ENCODE peak calls at places on chromosomes 4 and X, in four cellular contexts. T, K, Y and A are unnamed samples. For H3K4me1, the result is how much of the 10 kb centered on the place peaks cover.

GRCh38 chrX:71910526-71911022 is at the start of gene NHSL2:
- DNase-seq in T (peak), Y (no peak), K (peak), A (no peak)

GRCh38 chr4:77395481-77395880 is 210.1 kb upstream of the CXCL13 start:
- DNase-seq in K (no peak), T (no peak), Y (no peak), A (no peak)

GRCh38 chr4:165293927-165294649 is 33.4 kb upstream of the MSMO1 start:
- DNase-seq in T (no peak), Y (no peak), K (no peak), A (no peak)

GRCh38 chr4:15506464-15506863 is 36.8 kb downstream of the CC2D2A start:
- DNase-seq in K (no peak), T (no peak), Y (no peak), A (no peak)

GRCh38 chr4:10622728-10623127 is 61.8 kb downstream of the CLNK start:
- DNase-seq in Y (no peak), T (no peak), K (no peak), A (peak)

GRCh38 chr4:7041851-7042696 is 1.1 kb upstream of the TADA2B start:
- DNase-seq in K (peak), Y (peak), T (peak), A (peak)

GRCh38 chrX:39972340-39972739 is 125.4 kb downstream of the BCOR start:
- DNase-seq in T (no peak), Y (no peak), K (no peak), A (no peak)

GRCh38 chr4:35963969-35964515 is 280.3 kb downstream of the ARAP2 start:
- DNase-seq in K (no peak), T (no peak), Y (no peak), A (no peak)

GRCh38 chrX:34942496-34942895 is at the start of gene FAM47B:
- DNase-seq in Y (no peak), T (no peak), K (no peak), A (no peak)

GRCh38 chr4:72243641-72244040 is 211.8 kb downstream of the NPFFR2 start:
- DNase-seq in T (no peak), K (no peak), Y (no peak), A (no peak)

GRCh38 chrX:64206556-64207162 is 1.2 kb upstream of the AMER1 start:
- DNase-seq in T (peak), Y (no peak), K (no peak), A (no peak)

GRCh38 chrX:115679460-115679859 is 118.5 kb downstream of the PLS3 start:
- DNase-seq in Y (no peak), T (no peak), K (no peak), A (no peak)

GRCh38 chrX:84876876-84877275 is 126.8 kb upstream of the APOOL start:
- DNase-seq in Y (no peak), K (no peak), T (no peak), A (no peak)

GRCh38 chrX:153845842-153846241 is 15.5 kb upstream of the PDZD4 start:
- DNase-seq in Y (no peak), K (no peak), T (no peak), A (no peak)

GRCh38 chr4:170423137-170423536 is 333.4 kb upstream of the AADAT start:
- DNase-seq in K (no peak), T (no peak), Y (no peak), A (no peak)

GRCh38 chr4:90120815-90121214 is 6.4 kb upstream of the CCSER1 start:
- DNase-seq in T (no peak), Y (no peak), K (no peak), A (no peak)

GRCh38 chr4:5863461-5864113 is 29.3 kb downstream of the CRMP1 start:
- DNase-seq in Y (no peak), T (no peak), K (no peak), A (no peak)

GRCh38 chr4:97770222-97770621 is 373.1 kb downstream of the STPG2 start:
- DNase-seq in T (no peak), Y (no peak), K (no peak), A (no peak)

GRCh38 chr4:28444886-28445496 is 1584.3 kb downstream of the STIM2 start:
- DNase-seq in K (no peak), T (no peak), Y (no peak), A (no peak)

GRCh38 chrX:3143043-3143799 is 102.0 kb downstream of the ARSF start:
- DNase-seq in T (no peak), K (no peak), Y (no peak), A (no peak)

GRCh38 chr4:97987019-97987648 is 156.1 kb downstream of the STPG2 start:
- DNase-seq in T (no peak), Y (no peak), K (no peak), A (no peak)

GRCh38 chrX:47751670-47752069 is 85.0 kb upstream of the ZNF81 start:
- DNase-seq in Y (no peak), K (no peak), T (no peak), A (peak)

GRCh38 chrX:155857561-155857960 is 23.6 kb upstream of the VAMP7 start:
- DNase-seq in T (no peak), Y (no peak), K (no peak), A (no peak)

GRCh38 chr4:575281-576141 is 584 bp downstream of the TMEM271 start:
- DNase-seq in K (no peak), Y (no peak), T (no peak), A (peak)

GRCh38 chr4:40038972-40039371 is 17.7 kb upstream of the N4BP2 start:
- DNase-seq in Y (no peak), K (no peak), T (no peak), A (no peak)

DNA sequence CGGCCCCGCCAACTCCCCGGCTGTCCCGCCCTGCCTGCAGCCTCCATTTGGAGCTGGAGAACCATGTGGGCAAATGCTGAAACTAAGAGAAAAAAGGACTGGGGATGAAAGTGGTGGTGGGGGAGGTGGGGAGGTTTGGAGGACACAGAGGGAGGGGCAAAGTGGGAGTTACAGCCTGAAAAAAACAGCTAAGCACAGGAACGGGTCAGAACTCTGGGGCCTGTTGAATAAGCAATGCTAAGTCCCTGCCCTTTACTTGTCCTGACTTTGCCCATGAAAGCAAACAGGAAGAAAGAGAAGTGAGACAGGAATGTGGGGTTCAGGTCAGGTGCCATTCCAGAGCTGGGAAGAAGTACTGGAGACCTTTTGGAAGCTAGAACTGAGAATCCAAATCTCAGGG is 3.4 kb upstream of the GSX2 start:
- DNase-seq in Y (no peak), K (no peak), T (no peak), A (no peak)
- H3K4me1 ChIP-seq in Y (under half), K (under half), T (under half), A (under half)

DNA sequence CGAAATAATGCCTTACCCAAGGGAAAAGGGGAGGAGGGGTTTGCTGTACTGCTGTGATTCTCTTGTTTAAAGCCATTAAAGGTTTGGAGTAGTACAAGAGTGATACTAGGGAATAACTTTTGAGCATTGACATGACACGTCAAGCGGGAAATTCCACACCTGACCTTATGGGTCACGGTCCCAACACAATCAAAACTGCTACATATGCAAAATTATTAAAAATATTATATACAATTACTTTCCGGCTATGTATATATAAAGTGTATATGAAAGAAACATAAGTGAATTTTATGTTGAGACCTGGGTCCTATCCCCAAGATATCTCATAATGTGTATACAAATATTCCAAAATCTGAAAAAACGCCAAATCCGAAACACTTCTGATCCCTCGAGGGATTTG is 21.0 kb downstream of the FNIP2 start:
- DNase-seq in T (no peak), K (no peak), Y (no peak), A (no peak)
- H3K4me1 ChIP-seq in T (half or more), K (half or more), Y (under half), A (under half)

GRCh38 chrX:107716045-107716684 is 59.4 kb downstream of the TSC22D3 start:
- DNase-seq in K (peak), T (no peak), Y (no peak), A (peak)

GRCh38 chrX:107713205-107714195 is 62.1 kb downstream of the TSC22D3 start:
- DNase-seq in Y (no peak), T (peak), K (peak), A (no peak)

GRCh38 chrX:107714196-107714811 is 61.3 kb downstream of the TSC22D3 start:
- DNase-seq in Y (no peak), K (peak), T (no peak), A (no peak)

GRCh38 chrX:107716816-107717700 is 58.5 kb downstream of the TSC22D3 start:
- DNase-seq in Y (peak), T (peak), K (peak), A (peak)

DNA sequence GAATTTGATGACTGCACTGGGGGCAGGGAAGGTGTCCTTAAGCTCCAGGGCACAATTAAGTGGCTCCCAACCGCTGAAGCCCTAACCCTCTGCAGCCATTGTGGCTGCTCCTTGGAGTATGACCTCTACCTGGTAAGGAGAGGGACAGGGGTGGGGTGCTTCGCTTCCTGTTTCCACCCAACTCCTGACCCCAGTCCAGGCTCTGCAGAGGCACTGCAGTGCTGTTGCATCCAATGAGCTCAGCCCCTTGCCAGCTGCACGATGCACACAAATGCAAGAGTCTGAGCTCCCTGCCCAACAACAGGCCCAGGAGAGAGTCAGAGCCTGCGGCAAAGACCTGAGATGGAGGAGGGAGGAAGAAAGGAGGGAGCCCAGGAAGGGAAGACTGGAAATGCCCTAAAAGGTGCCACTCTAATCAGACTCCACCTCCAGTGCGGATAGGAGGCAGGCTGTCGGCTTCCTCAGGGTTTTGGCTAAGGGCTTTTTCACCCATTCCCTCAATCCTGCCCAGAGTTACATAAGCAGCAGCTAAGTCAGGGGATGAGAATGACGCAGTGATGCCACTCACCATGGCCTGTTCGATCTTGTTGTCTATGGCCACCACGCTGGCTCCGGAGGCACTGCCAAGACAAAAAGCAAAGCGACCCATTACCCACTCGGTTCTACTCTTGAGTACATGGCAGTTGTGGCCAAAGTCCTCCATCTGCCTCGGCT is 60.1 kb downstream of the TSC22D3 start:
- DNase-seq in Y (no peak), K (peak), T (no peak), A (no peak)
- H3K4me1 ChIP-seq in Y (under half), K (half or more), T (under half), A (under half)

GRCh38 chr4:137495578-137495977 is 36.7 kb downstream of the PCDH18 start:
- DNase-seq in Y (no peak), K (no peak), T (no peak), A (no peak)
- H3K4me1 ChIP-seq in Y (under half), K (under half), T (under half), A (under half)

GRCh38 chr4:108143515-108143914 is 25.2 kb downstream of the LEF1 start:
- DNase-seq in Y (no peak), T (no peak), K (no peak), A (no peak)

GRCh38 chr4:108142870-108143269 is 25.9 kb downstream of the LEF1 start:
- DNase-seq in T (no peak), Y (no peak), K (no peak), A (no peak)

GRCh38 chr4:108140328-108140727 is 28.4 kb downstream of the LEF1 start:
- DNase-seq in K (no peak), Y (no peak), T (no peak), A (no peak)

GRCh38 chr4:108139089-108139488 is 29.6 kb downstream of the LEF1 start:
- DNase-seq in T (no peak), Y (no peak), K (no peak), A (no peak)

GRCh38 chr4:108141213-108142045 is 27.3 kb downstream of the LEF1 start:
- DNase-seq in Y (no peak), K (no peak), T (no peak), A (no peak)
- H3K4me1 ChIP-seq in Y (under half), K (under half), T (under half), A (under half)

GRCh38 chr4:135244605-135245146 is 1043.1 kb upstream of the PABPC4L start:
- DNase-seq in K (no peak), Y (no peak), T (no peak), A (no peak)
- H3K4me1 ChIP-seq in K (under half), Y (under half), T (under half), A (under half)

DNA sequence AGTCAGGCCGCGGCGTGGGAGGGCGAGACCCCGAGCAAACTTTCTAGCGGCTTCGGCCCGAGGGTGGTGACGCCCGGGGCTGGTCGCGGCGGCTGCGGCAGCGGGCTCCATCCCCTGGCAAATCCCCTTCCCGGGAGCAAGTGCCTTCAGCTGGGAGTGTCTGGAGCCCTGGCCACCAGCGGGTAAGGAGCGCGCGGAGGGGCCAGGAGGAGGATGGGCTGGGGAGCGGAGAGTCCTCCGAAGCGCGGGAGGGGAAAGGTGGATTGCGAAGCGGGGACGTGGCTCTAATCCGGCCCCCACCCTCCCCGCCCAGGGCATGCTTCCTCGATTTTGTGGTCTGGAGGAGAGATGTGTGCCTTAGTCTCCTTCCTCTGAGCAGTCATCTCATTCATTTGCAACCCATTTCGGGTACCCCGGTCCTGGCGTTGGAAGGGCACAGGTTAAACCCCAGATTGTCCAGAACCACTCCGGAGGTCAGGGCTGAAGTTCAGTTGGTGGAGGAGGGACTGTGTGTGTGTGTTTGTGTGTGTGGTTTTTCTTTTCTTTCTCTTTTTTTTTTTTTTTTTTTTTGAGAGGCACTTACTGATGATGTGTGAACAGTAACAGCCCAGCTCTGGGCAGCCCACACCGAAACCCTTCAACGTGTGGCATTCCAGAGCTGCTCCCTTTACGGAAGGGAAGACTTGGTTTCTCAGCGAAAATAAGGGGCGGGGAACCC is 499 bp downstream of the SGMS2 start:
- DNase-seq in K (peak), Y (no peak), T (peak), A (peak)
- H3K4me1 ChIP-seq in K (under half), Y (under half), T (under half), A (under half)

GRCh38 chr4:151297170-151297569 is 20.2 kb downstream of the PRSS48 start:
- DNase-seq in T (no peak), Y (no peak), K (no peak), A (no peak)

GRCh38 chr4:151291485-151291884 is 14.5 kb downstream of the PRSS48 start:
- DNase-seq in Y (no peak), T (no peak), K (no peak), A (no peak)

GRCh38 chr4:151292038-151292437 is 15.1 kb downstream of the PRSS48 start:
- DNase-seq in Y (no peak), T (no peak), K (no peak), A (no peak)

GRCh38 chr4:151294833-151295496 is 18.0 kb downstream of the PRSS48 start:
- DNase-seq in K (no peak), T (no peak), Y (no peak), A (peak)

GRCh38 chr4:151296227-151296626 is 19.3 kb downstream of the PRSS48 start:
- DNase-seq in Y (no peak), K (no peak), T (no peak), A (no peak)
- H3K4me1 ChIP-seq in Y (under half), K (under half), T (under half), A (under half)

GRCh38 chr4:140268441-140268840 is 105.0 kb upstream of the SCOC start:
- DNase-seq in Y (no peak), K (no peak), T (no peak), A (no peak)

GRCh38 chr4:140271553-140271952 is 101.9 kb upstream of the SCOC start:
- DNase-seq in K (no peak), T (no peak), Y (no peak), A (no peak)

GRCh38 chr4:140266958-140267568 is 106.4 kb upstream of the SCOC start:
- DNase-seq in Y (no peak), T (no peak), K (no peak), A (no peak)

GRCh38 chr4:140269369-140269768 is 104.1 kb upstream of the SCOC start:
- DNase-seq in T (no peak), Y (no peak), K (no peak), A (no peak)

DNA sequence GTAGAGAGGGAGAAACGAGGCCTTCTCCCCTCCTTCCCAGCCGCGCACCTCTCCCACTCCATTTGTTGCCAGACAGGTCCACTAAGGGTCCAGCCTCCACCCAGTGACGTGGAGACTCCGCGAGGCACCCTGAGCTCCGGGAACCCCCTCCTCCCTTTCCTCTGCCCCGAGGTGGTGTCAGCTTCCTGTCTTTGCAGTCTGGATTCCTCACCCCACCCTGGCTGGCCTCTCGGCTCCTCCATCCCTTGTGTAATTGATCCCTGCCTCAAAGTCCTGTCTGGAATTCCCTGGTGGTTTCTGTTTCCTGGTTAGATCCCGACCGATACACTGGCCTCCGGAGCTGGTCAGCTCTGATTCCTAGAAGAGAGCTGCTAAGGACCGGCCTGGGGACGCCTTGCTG is 105.9 kb upstream of the SCOC start:
- DNase-seq in T (no peak), Y (no peak), K (no peak), A (no peak)
- H3K4me1 ChIP-seq in T (under half), Y (under half), K (under half), A (under half)

DNA sequence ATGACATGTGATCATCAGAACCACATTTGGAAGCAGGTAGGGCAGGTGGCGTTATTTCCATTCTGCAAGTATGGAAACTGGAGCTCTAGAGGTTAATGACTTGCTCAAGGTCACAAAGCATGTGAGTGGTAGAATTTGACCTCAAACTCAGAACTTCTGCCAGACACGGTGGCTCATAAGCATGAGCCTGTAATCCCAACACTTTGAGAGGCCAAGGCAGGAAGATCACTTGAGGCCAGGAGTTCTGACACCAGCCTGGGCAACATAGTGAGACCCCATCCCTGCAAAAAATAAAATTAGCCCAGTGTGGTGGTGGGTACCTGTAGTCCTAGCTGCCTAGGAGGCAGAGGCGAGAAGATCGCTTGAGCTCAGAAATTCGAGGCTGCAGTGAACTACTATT is 139.2 kb downstream of the PALLD start:
- DNase-seq in T (no peak), K (no peak), Y (no peak), A (no peak)
- H3K4me1 ChIP-seq in T (under half), K (half or more), Y (under half), A (under half)